ENCODE peak calls at places on chromosomes 5 and 9, in eight cellular contexts. V is small intestine; G is HCT116; K is effector memory CD4-positive, alpha-beta T cell; F is bronchial epithelial cell; A is NT2/D1; I is CD8-positive, alpha-beta T cell; R is cardiac muscle cell. X is an unnamed sample.

GRCh38 chr9:15999422-16000339 is 446.8 kb downstream of the CCDC171 start:
- DNase-seq in I (no peak), G (peak), K (no peak), R (no peak), F (peak), V (no peak), A (no peak), X (no peak)

GRCh38 chr5:54383941-54384340 is 71.6 kb upstream of the HSPB3 start:
- DNase-seq in G (no peak), R (no peak), F (no peak), I (no peak), K (no peak), V (peak), A (no peak), X (no peak)

GRCh38 chr5:139660916-139661814 is 13.0 kb downstream of the CXXC5 start:
- DNase-seq in F (peak), A (no peak), G (peak), V (no peak), I (no peak), K (no peak), R (no peak), X (no peak)

GRCh38 chr9:126877418-126877817 is 17.0 kb downstream of the ZBTB34 start:
- DNase-seq in I (no peak), K (no peak), G (no peak), R (no peak), F (no peak), A (no peak), V (no peak), X (peak)

GRCh38 chr5:120368923-120369715 is 95.0 kb upstream of the PRR16 start:
- DNase-seq in F (peak), A (no peak), I (no peak), R (no peak), G (no peak), K (no peak), V (peak), X (no peak)

GRCh38 chr9:70639853-70640814 is 225.7 kb upstream of the KLF9 start:
- DNase-seq in R (peak), A (peak), I (no peak), G (peak), F (peak), K (no peak), V (peak), X (no peak)

GRCh38 chr5:156383510-156383909 is 56.5 kb downstream of the SGCD start:
- DNase-seq in A (no peak), I (no peak), V (no peak), G (no peak), R (no peak), F (peak), K (no peak), X (no peak)

GRCh38 chr5:180116441-180117377 is 45.1 kb upstream of the RNF130 start:
- DNase-seq in G (no peak), F (no peak), R (no peak), A (no peak), V (no peak), I (no peak), K (no peak), X (no peak)

GRCh38 chr9:134719331-134719730 is 77.7 kb downstream of the COL5A1 start:
- DNase-seq in F (no peak), I (no peak), V (no peak), K (no peak), G (no peak), A (no peak), R (no peak), X (no peak)

GRCh38 chr5:176490291-176490690 is 42.1 kb downstream of the FAF2 start:
- DNase-seq in R (no peak), F (peak), A (no peak), G (no peak), V (peak), I (no peak), K (no peak), X (no peak)

GRCh38 chr5:6827815-6828214 is 114.6 kb downstream of the TENT4A start:
- DNase-seq in K (no peak), R (peak), I (no peak), V (peak), A (no peak), G (no peak), F (no peak), X (peak)

GRCh38 chr5:73454379-73455036 is 5.9 kb upstream of the FOXD1 start:
- DNase-seq in F (peak), G (peak), I (no peak), R (peak), A (no peak), K (peak), V (peak), X (no peak)

GRCh38 chr5:112294126-112294525 is 125.0 kb downstream of the EPB41L4A start:
- DNase-seq in G (no peak), I (no peak), F (no peak), A (no peak), V (no peak), R (no peak), K (no peak), X (no peak)

GRCh38 chr5:541148-541887 is 17.1 kb upstream of the SLC9A3 start:
- DNase-seq in I (no peak), A (no peak), K (no peak), F (no peak), V (no peak), G (no peak), R (no peak), X (no peak)

GRCh38 chr5:154101184-154101583 is 62.4 kb downstream of the MFAP3 start:
- DNase-seq in G (no peak), K (no peak), F (no peak), A (no peak), R (peak), I (no peak), V (no peak), X (no peak)

GRCh38 chr5:34833090-34833489 is 5.9 kb upstream of the TTC23L start:
- DNase-seq in R (no peak), G (no peak), F (no peak), V (no peak), A (no peak), K (no peak), I (no peak), X (no peak)

GRCh38 chr5:73859696-73860095 is 233.7 kb downstream of the ARHGEF28 start:
- DNase-seq in K (no peak), I (no peak), R (no peak), F (no peak), V (no peak), A (no peak), G (no peak), X (no peak)

GRCh38 chr5:53671447-53671846 is 111.0 kb downstream of the NDUFS4 start:
- DNase-seq in K (no peak), A (peak), V (no peak), I (no peak), R (no peak), F (no peak), G (no peak), X (no peak)

GRCh38 chr5:218457-219289 is 553 bp downstream of the SDHA start:
- DNase-seq in V (peak), K (no peak), I (no peak), A (no peak), G (no peak), R (peak), F (peak), X (peak)

GRCh38 chr5:155049569-155050383 is 36.2 kb downstream of the KIF4B start:
- DNase-seq in V (peak), G (peak), F (peak), I (no peak), K (no peak), A (no peak), R (peak), X (no peak)

GRCh38 chr5:19739691-19740090 is 248.3 kb downstream of the CDH18 start:
- DNase-seq in R (no peak), K (no peak), G (no peak), I (no peak), A (no peak), F (no peak), V (no peak), X (no peak)

GRCh38 chr9:121636411-121636865 is 15.0 kb upstream of the DAB2IP start:
- DNase-seq in I (no peak), F (peak), A (no peak), G (no peak), V (no peak), R (no peak), K (no peak), X (no peak)

GRCh38 chr5:91020065-91020800 is 362.9 kb downstream of the ARRDC3 start:
- DNase-seq in I (no peak), K (no peak), A (no peak), V (no peak), F (peak), G (no peak), R (peak), X (no peak)

GRCh38 chr5:150457112-150457511 is 7.6 kb upstream of the RPS14 start:
- DNase-seq in G (no peak), V (no peak), F (peak), A (no peak), I (no peak), R (no peak), K (no peak), X (no peak)

GRCh38 chr9:88387733-88388202 is 476 bp upstream of the SPIN1 start:
- DNase-seq in I (no peak), V (peak), A (peak), R (peak), K (peak), G (peak), F (peak), X (peak)

GRCh38 chr9:85900504-85901201 is 40.3 kb upstream of the NAA35 start:
- DNase-seq in I (peak), F (peak), G (peak), R (peak), K (no peak), A (peak), V (peak), X (peak)

GRCh38 chr5:72465601-72466563 is 41.3 kb downstream of the ZNF366 start:
- DNase-seq in K (no peak), F (peak), I (no peak), A (no peak), G (no peak), V (no peak), R (no peak), X (no peak)

GRCh38 chr9:2087500-2088313 is 72.6 kb downstream of the SMARCA2 start:
- DNase-seq in G (peak), R (peak), A (peak), I (no peak), F (peak), K (no peak), V (peak), X (no peak)

DNA sequence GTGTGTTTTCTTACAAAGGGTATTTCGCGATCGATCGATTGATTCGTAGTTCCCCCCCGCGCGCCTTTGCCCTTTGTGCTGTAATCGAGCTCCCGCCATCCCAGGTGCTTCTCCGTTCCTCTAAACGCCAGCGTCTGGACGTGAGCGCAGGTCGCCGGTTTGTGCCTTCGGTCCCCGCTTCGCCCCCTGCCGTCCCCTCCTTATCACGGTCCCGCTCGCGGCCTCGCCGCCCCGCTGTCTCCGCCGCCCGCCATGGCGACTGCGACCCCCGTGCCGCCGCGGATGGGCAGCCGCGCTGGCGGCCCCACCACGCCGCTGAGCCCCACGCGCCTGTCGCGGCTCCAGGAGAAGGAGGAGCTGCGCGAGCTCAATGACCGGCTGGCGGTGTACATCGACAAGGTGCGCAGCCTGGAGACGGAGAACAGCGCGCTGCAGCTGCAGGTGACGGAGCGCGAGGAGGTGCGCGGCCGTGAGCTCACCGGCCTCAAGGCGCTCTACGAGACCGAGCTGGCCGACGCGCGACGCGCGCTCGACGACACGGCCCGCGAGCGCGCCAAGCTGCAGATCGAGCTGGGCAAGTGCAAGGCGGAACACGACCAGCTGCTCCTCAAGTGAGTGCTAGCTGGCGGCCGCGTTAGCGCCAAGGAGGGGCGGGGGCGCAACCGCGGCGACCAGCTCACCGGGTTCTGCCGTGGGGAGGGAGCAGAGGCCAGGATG is 479 bp downstream of the LMNB1 start:
- DNase-seq in R (peak), F (peak), V (peak), I (peak), K (peak), A (no peak), G (no peak), X (peak)
- H3K4me3 ChIP-seq in R (peak), F (peak), V (peak), I (peak), K (peak), A (peak), G (peak), X (peak)

GRCh38 chr5:147822686-147823491 is 8.6 kb downstream of the SPINK1 start:
- DNase-seq in A (peak), R (peak), F (peak), I (peak), K (no peak), V (peak), G (peak), X (peak)
- H3K4me3 ChIP-seq in A (no peak), R (no peak), F (no peak), I (no peak), K (no peak), V (no peak), G (no peak), X (no peak)

GRCh38 chr5:137492321-137492720 is 6.8 kb downstream of the SPOCK1 start:
- DNase-seq in I (no peak), F (no peak), R (no peak), G (no peak), K (no peak), V (no peak), A (no peak), X (no peak)
- H3K4me3 ChIP-seq in I (no peak), F (no peak), R (no peak), G (no peak), K (no peak), V (no peak), A (no peak), X (no peak)

GRCh38 chr9:37902131-37902530 is 1.8 kb downstream of the SLC25A51 start:
- DNase-seq in G (no peak), F (no peak), R (no peak), A (no peak), V (no peak), I (no peak), K (no peak), X (no peak)
- H3K4me3 ChIP-seq in G (no peak), F (no peak), R (no peak), A (no peak), V (no peak), I (no peak), K (no peak), X (no peak)

DNA sequence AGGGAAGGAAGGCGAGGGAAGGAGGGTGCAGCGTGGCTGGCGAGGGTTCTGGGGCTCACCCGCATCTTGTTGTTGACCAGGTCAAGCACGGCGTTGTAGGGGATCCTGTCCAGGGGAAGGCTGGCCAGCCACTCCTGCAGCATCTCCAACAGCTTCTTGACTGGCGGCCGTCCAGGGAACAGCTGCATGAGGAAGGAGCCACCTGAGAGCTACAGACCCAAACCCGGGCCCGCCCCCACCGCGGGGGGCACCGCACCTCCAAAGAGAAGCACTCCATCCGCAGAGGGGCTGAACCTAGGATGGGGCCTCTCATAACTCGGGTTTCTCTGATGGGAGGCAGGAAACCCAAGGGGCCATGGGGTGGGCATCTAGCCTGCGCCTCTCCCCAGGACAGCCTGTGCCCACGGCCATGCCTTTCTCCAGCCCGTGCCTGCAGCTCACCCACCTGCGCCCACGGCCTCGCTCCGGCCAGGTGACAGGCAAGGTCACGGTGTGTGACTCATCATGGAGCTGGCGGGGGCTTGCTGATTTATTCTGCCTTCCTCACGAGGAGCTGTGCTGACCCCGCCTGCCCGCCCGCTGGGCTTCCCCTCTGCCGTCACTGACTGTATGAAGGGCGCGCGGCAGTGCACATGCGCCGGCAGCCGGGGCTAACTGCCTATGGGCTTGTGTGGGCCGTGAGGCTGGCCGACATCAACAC is 11.8 kb upstream of the LHX3 start:
- DNase-seq in K (no peak), I (no peak), F (no peak), R (no peak), G (no peak), A (no peak), V (no peak), X (no peak)
- H3K4me3 ChIP-seq in K (no peak), I (no peak), F (no peak), R (no peak), G (no peak), A (no peak), V (no peak), X (no peak)

GRCh38 chr5:59745422-59745863 is 148.1 kb downstream of the PDE4D start:
- DNase-seq in A (no peak), F (peak), G (no peak), I (no peak), R (no peak), K (no peak), V (no peak), X (no peak)
- H3K4me3 ChIP-seq in A (no peak), F (peak), G (no peak), I (no peak), R (no peak), K (no peak), V (no peak), X (no peak)